ENCODE peak calls at places on chromosome 5, in eight cellular contexts. G, T, H, Y, L, D, Q and M are unnamed samples.

GRCh38 chr5:144374637-144375036 is 204.0 kb downstream of the KCTD16 start:
- DNase-seq in G (no peak), T (no peak), H (no peak), Y (no peak), L (no peak), D (no peak), Q (no peak), M (no peak)

GRCh38 chr5:178149199-178149932 is 4.3 kb downstream of the NHP2 start:
- DNase-seq in G (no peak), T (no peak), H (no peak), Y (no peak), L (no peak), D (no peak), Q (no peak), M (no peak)

GRCh38 chr5:94618029-94618492 is 343 bp downstream of the KIAA0825 start:
- DNase-seq in G (no peak), T (peak; percentile 78), H (peak; percentile 20), Y (peak; percentile 55), L (no peak), D (peak; percentile 61), Q (peak; percentile 11), M (peak; percentile 84)

GRCh38 chr5:128629162-128629561 is 91.1 kb upstream of the FBN2 start:
- DNase-seq in G (no peak), T (no peak), H (no peak), Y (no peak), L (no peak), D (peak; percentile 25), Q (no peak), M (no peak)

GRCh38 chr5:140883927-140884697 is 2.2 kb downstream of the PCDHA13 start:
- DNase-seq in G (no peak), T (no peak), H (no peak), Y (no peak), L (no peak), D (no peak), Q (no peak), M (no peak)

GRCh38 chr5:32422697-32423096 is 21.8 kb downstream of the ZFR start:
- DNase-seq in G (no peak), T (no peak), H (no peak), Y (no peak), L (no peak), D (no peak), Q (no peak), M (no peak)

GRCh38 chr5:85549229-85549628 is 1068.5 kb upstream of the COX7C start:
- DNase-seq in G (no peak), T (no peak), H (no peak), Y (no peak), L (no peak), D (no peak), Q (no peak), M (no peak)

GRCh38 chr5:37543216-37543615 is 164.1 kb downstream of the WDR70 start:
- DNase-seq in G (no peak), T (no peak), H (no peak), Y (no peak), L (no peak), D (no peak), Q (no peak), M (no peak)

GRCh38 chr5:74639538-74640449 is 734 bp downstream of the ENC1 start:
- DNase-seq in G (peak; percentile 58), T (peak; percentile 72), H (peak; percentile 29), Y (peak; percentile 32), L (no peak), D (no peak), Q (no peak), M (no peak)

GRCh38 chr5:175897285-175897684 is 25.9 kb downstream of the CPLX2 start:
- DNase-seq in G (no peak), T (no peak), H (no peak), Y (no peak), L (no peak), D (no peak), Q (no peak), M (no peak)

GRCh38 chr5:80941496-80941895 is 18.7 kb upstream of the RASGRF2 start:
- DNase-seq in G (no peak), T (no peak), H (no peak), Y (no peak), L (no peak), D (no peak), Q (no peak), M (no peak)

GRCh38 chr5:1662559-1663043 is 137.0 kb downstream of the MRPL36 start:
- DNase-seq in G (no peak), T (peak; percentile 38), H (no peak), Y (no peak), L (no peak), D (no peak), Q (no peak), M (no peak)

GRCh38 chr5:31096238-31096865 is 97.1 kb upstream of the CDH6 start:
- DNase-seq in G (no peak), T (no peak), H (no peak), Y (peak; percentile 56), L (no peak), D (peak; percentile 28), Q (no peak), M (no peak)